ENCODE peak calls at places on chromosome 1, in nine cellular contexts. Q, L, H, D, O, X, G, S and Z are unnamed samples.

GRCh38 chr1:202016022-202016624 is 5.7 kb downstream of the ELF3 start:
- DNase-seq in O (no peak), D (no peak), L (no peak), Q (no peak), S (no peak), H (no peak), G (no peak), X (no peak), Z (no peak)

GRCh38 chr1:228312091-228312764 is 94.4 kb downstream of the TRIM11 start:
- DNase-seq in D (no peak), Q (peak; percentile 18), O (no peak), G (peak; percentile 32), S (no peak), H (no peak), X (no peak), L (no peak), Z (peak; percentile 32)

GRCh38 chr1:162903246-162903645 is 42.3 kb upstream of the CCDC190 start:
- DNase-seq in D (no peak), L (no peak), O (no peak), H (no peak), Q (no peak), G (no peak), S (no peak), X (no peak), Z (no peak)

GRCh38 chr1:186482661-186483255 is 21.8 kb upstream of the PDC start:
- DNase-seq in G (peak; percentile 45), O (peak; percentile 67), X (peak; percentile 77), Q (peak; percentile 36), H (peak; percentile 4), L (peak; percentile 49), S (peak; percentile 75), D (peak; percentile 30), Z (peak; percentile 92)

GRCh38 chr1:1210726-1211540 is 3.0 kb downstream of the TNFRSF4 start:
- DNase-seq in G (peak; percentile 44), H (no peak), L (peak; percentile 32), Q (peak; percentile 17), D (peak; percentile 7), O (no peak), S (no peak), X (no peak), Z (no peak)

GRCh38 chr1:43367026-43367903 is 546 bp downstream of the ELOVL1 start:
- DNase-seq in G (peak; percentile 62), O (peak; percentile 74), Q (peak; percentile 41), H (no peak), S (no peak), D (peak; percentile 41), X (no peak), L (peak; percentile 74), Z (no peak)

GRCh38 chr1:3403011-3403345 is 51.5 kb upstream of the ARHGEF16 start:
- DNase-seq in G (no peak), H (no peak), X (no peak), S (no peak), D (no peak), O (no peak), Q (no peak), L (no peak), Z (no peak)

GRCh38 chr1:234605983-234606730 is 3.8 kb downstream of the IRF2BP2 start:
- DNase-seq in Q (no peak), O (no peak), L (no peak), D (no peak), G (peak; percentile 57), S (no peak), H (peak; percentile 17), X (no peak), Z (no peak)

GRCh38 chr1:175734642-175735041 is 8.8 kb downstream of the TNR start:
- DNase-seq in Q (no peak), H (no peak), O (no peak), D (no peak), G (no peak), L (no peak), S (no peak), X (no peak), Z (no peak)

GRCh38 chr1:80533178-80533577 is 1267.6 kb upstream of the ADGRL2 start:
- DNase-seq in Q (no peak), L (no peak), O (no peak), D (no peak), S (no peak), G (no peak), X (no peak), H (no peak), Z (no peak)

GRCh38 chr1:175708787-175709186 is 34.6 kb downstream of the TNR start:
- DNase-seq in Q (no peak), L (no peak), O (no peak), H (no peak), D (no peak), S (no peak), G (no peak), X (no peak), Z (no peak)

GRCh38 chr1:234970731-234971476 is 157.7 kb downstream of the TOMM20 start:
- DNase-seq in L (peak; percentile 54), O (peak; percentile 91), Q (peak; percentile 77), G (no peak), S (no peak), D (peak; percentile 86), H (no peak), X (peak; percentile 81), Z (peak; percentile 84)

GRCh38 chr1:17586172-17586963 is 46.9 kb downstream of the ARHGEF10L start:
- DNase-seq in D (peak; percentile 43), L (no peak), O (peak; percentile 92), S (no peak), H (no peak), Q (no peak), X (no peak), G (no peak), Z (peak; percentile 84)

GRCh38 chr1:53071167-53071865 is 9.3 kb downstream of the PODN start:
- DNase-seq in O (no peak), H (no peak), X (no peak), D (no peak), L (peak; percentile 32), G (no peak), Q (peak; percentile 18), S (no peak), Z (peak; percentile 36)

GRCh38 chr1:10866314-10867091 is 70.1 kb upstream of the CASZ1 start:
- DNase-seq in L (no peak), H (no peak), X (peak; percentile 37), G (peak; percentile 55), D (no peak), S (no peak), O (no peak), Q (no peak), Z (peak; percentile 84)

GRCh38 chr1:236603896-236604217 is 459 bp downstream of the HEATR1 start:
- DNase-seq in X (peak; percentile 66), Q (no peak), D (no peak), O (no peak), L (peak; percentile 19), H (no peak), S (peak; percentile 11), G (no peak), Z (no peak)

DNA sequence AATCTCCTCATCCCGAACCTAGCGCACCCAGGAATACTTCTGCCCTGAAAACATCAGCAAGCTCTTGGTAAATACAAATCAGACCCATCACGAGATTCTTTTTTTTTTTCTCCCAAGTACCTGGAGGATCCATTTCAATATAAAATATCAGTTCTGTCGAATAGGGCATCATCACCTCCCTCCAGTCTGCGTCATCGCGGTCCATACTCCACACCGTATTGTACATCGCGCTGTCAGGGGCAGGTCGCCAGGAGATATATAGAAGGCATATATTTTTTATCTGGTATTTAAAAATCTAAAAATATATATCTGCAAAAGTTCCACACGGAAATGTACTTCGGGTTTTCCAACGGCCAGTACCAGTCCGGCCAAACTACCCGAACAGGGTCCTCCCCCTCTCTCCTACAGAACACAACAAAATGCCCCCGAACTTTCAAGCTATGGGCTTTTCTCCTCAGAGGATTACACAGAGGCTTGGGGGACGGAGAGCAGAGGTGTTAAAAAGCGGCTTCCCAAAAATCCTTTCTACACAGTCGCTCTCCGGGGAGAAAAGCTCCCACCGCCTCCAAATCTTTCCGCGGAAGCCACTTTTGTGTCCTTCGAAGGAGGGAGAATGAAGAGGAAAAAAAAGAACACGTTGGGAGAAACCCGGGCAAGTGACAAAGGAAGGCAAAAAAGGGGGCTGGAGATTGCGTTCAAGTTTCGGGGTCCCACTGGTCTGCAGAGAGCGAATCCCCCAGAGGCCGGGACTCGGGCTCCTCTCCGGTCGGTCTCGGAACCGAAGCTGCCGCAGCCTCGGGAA is 501 bp downstream of the PIK3R3 start:
- DNase-seq in D (no peak), O (no peak), X (peak; percentile 55), Q (no peak), S (no peak), G (peak; percentile 48), L (peak; percentile 36), H (no peak), Z (peak; percentile 49)
- H3K4me3 ChIP-seq in D (peak overlapping the region; percentile 80), O (peak overlapping the region; percentile 68), X (peak overlapping the region; percentile 87), Q (peak overlapping the region; percentile 78), S (peak overlapping the region; percentile 80), G (peak overlapping the region; percentile 81), L (peak overlapping the region; percentile 99), H (peak overlapping the region; percentile 91), Z (peak overlapping the region; percentile 96)

DNA sequence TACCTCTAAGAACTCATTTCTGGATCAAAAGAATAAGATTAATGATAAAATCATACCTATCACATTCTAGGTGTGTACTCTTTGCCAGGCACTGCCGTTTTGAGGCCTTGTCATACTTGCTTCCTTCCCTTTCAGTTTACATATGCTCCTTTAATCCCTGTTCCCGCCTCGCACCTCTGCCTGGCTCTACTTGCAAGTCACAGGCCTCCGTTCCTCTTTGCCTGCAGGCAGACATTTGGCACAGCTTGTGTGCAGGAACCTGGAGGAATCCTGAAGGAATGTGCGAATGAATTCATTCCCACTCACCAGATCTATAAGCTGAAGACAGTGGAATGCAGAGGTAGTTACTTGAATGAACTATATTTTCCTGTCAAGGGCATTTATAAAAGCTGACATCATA is 13.8 kb downstream of the WLS start:
- DNase-seq in G (no peak), Q (peak; percentile 33), O (no peak), S (no peak), X (no peak), D (no peak), H (no peak), L (no peak), Z (peak; percentile 76)
- H3K4me1 ChIP-seq in G (no peaks in the 10 kb centered on the region), Q (no peaks in the 10 kb centered on the region), O (no peaks in the 10 kb centered on the region), S (peaks cover 15% of the 10 kb centered on the region), X (no peaks in the 10 kb centered on the region), D (peaks cover 51% of the 10 kb centered on the region), H (no peaks in the 10 kb centered on the region), L (peaks cover 10% of the 10 kb centered on the region), Z (peaks cover 30% of the 10 kb centered on the region)

GRCh38 chr1:211415700-211416099 is 76.3 kb downstream of the RD3 start:
- DNase-seq in S (no peak), H (no peak), X (no peak), Q (no peak), G (no peak), L (no peak), O (no peak), D (no peak), Z (no peak)
- H3K27ac ChIP-seq in S (no peak overlapping the region), H (no peak overlapping the region), X (no peak overlapping the region), Q (no peak overlapping the region), G (no peak overlapping the region), L (no peak overlapping the region), O (no peak overlapping the region), D (peak overlapping the region; percentile 70), Z (no peak overlapping the region)

GRCh38 chr1:23278717-23279116 is 61.4 kb upstream of the HTR1D start:
- DNase-seq in G (no peak), L (no peak), Q (no peak), X (no peak), S (no peak), H (no peak), O (no peak), D (no peak), Z (no peak)

GRCh38 chr1:23286401-23286800 is 57.7 kb downstream of the HNRNPR start:
- DNase-seq in X (no peak), L (no peak), Q (no peak), S (no peak), O (no peak), G (no peak), D (no peak), H (no peak), Z (no peak)

GRCh38 chr1:23282967-23283366 is 61.1 kb downstream of the HNRNPR start:
- DNase-seq in D (no peak), X (no peak), L (no peak), O (no peak), H (no peak), Q (no peak), S (no peak), G (no peak), Z (no peak)

GRCh38 chr1:23283660-23284602 is 60.2 kb downstream of the HNRNPR start:
- DNase-seq in L (no peak), D (no peak), H (no peak), Q (no peak), O (no peak), G (no peak), X (no peak), S (no peak), Z (no peak)
- H3K4me3 ChIP-seq in L (no peak overlapping the region), D (no peak overlapping the region), H (no peak overlapping the region), Q (no peak overlapping the region), O (no peak overlapping the region), G (no peak overlapping the region), X (no peak overlapping the region), S (no peak overlapping the region), Z (no peak overlapping the region)